ENCODE peak calls at places on chromosome 1, in five cellular contexts. X is WERI-Rb-1, Q is tibial artery, U is hepatocyte, R is SK-N-SH. L is an unnamed sample.

GRCh38 chr1:171699526-171699925 is 42.3 kb downstream of the VAMP4 start:
- DNase-seq in X (no peak), Q (no peak), U (no peak), R (no peak), L (no peak)

GRCh38 chr1:25642710-25643109 is 26.1 kb downstream of the MAN1C1 start:
- DNase-seq in X (no peak), Q (no peak), U (no peak), R (no peak), L (peak; percentile 56)

GRCh38 chr1:26109229-26110164 is 2.1 kb upstream of the PDIK1L start:
- DNase-seq in X (no peak), Q (peak; percentile 2), U (no peak), R (no peak), L (no peak)

GRCh38 chr1:205576011-205576410 is 55.8 kb downstream of the ELK4 start:
- DNase-seq in X (peak; percentile 16), Q (no peak), U (no peak), R (no peak), L (no peak)

GRCh38 chr1:54376085-54377039 is 29.8 kb downstream of the SSBP3 start:
- DNase-seq in X (peak; percentile 71), Q (no peak), U (peak; percentile 56), R (no peak), L (no peak)

GRCh38 chr1:19654386-19654785 is 10.3 kb downstream of the NBL1 start:
- DNase-seq in X (no peak), Q (no peak), U (no peak), R (no peak), L (peak; percentile 40)

GRCh38 chr1:30524840-30525617 is 198.4 kb downstream of the MATN1 start:
- DNase-seq in X (no peak), Q (peak; percentile 40), U (no peak), R (no peak), L (no peak)

GRCh38 chr1:41160498-41161110 is 81.5 kb downstream of the SCMH1 start:
- DNase-seq in X (no peak), Q (no peak), U (no peak), R (no peak), L (no peak)

GRCh38 chr1:199353906-199354305 is 673.6 kb upstream of the NR5A2 start:
- DNase-seq in X (no peak), Q (no peak), U (no peak), R (no peak), L (no peak)

GRCh38 chr1:34851431-34852105 is 8.0 kb downstream of the SMIM12 start:
- DNase-seq in X (no peak), Q (peak; percentile 96), U (no peak), R (no peak), L (no peak)

GRCh38 chr1:15011160-15011559 is 142.4 kb upstream of the TMEM51 start:
- DNase-seq in X (no peak), Q (no peak), U (no peak), R (no peak), L (no peak)

GRCh38 chr1:68120136-68120791 is 69.8 kb upstream of the DIRAS3 start:
- DNase-seq in X (peak; percentile 42), Q (no peak), U (peak; percentile 79), R (peak; percentile 56), L (peak; percentile 84)

GRCh38 chr1:164602480-164603093 is 43.6 kb downstream of the PBX1 start:
- DNase-seq in X (no peak), Q (peak; percentile 72), U (peak; percentile 66), R (no peak), L (peak; percentile 45)

GRCh38 chr1:111591946-111592345 is 27.6 kb upstream of the RAP1A start:
- DNase-seq in X (no peak), Q (no peak), U (no peak), R (no peak), L (no peak)

GRCh38 chr1:45615885-45616284 is 8.0 kb downstream of the CCDC17 start:
- DNase-seq in X (no peak), Q (no peak), U (no peak), R (no peak), L (no peak)

GRCh38 chr1:150015733-150016132 is 5.2 kb upstream of the OTUD7B start:
- DNase-seq in X (no peak), Q (peak; percentile 69), U (no peak), R (no peak), L (peak; percentile 31)

GRCh38 chr1:81617308-81618027 is 183.3 kb upstream of the ADGRL2 start:
- DNase-seq in X (no peak), Q (no peak), U (no peak), R (no peak), L (peak; percentile 75)

DNA sequence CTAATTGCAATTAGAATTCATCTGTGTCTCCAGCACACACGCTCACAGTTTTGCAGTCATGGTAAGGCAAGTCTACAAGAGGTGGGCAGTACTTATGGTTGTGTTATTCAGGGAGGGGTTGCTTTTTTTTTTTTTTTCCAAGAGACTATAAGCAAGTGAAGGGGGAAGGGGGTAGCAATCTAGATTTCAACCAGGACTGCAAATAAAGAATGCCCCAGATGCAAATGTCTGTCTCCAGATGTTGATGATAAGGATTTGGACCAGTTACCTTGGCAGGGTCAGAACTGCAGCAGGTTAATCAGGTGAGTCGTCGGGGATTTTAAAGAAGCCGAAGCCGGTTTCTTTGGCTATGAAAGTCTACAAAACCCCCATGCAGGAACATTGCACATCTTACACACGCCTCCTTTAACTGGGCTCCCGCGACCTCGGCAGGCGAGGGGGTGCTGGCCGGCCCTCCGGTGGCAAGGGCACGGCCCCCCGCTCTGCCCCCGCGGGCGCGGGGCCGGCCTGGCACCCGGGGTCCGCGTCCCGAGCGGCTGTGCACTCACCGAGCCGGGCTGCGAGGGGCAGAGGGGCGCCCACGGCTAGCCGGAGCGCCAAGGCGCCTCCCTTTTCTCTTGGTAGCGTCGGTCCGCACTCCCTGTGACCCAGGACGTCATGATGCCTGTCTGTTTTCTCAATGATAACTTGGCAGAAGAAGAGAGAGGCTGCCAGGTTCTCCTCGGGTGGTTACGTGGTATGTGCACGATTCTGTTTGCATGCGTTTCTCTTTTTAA is 366.2 kb upstream of the ESRRG start:
- DNase-seq in X (no peak), Q (no peak), U (peak; percentile 66), R (peak; percentile 82), L (peak; percentile 15)
- TF ChIP-seq CTCF in X (no peak), Q (no peak), U (no peak), R (no peak), L (no peak)

GRCh38 chr1:94093351-94093750 is 27.6 kb downstream of the ABCA4 start:
- DNase-seq in X (no peak), Q (no peak), U (no peak), R (no peak), L (no peak)

GRCh38 chr1:94093996-94094395 is 27.0 kb downstream of the ABCA4 start:
- DNase-seq in X (no peak), Q (no peak), U (no peak), R (no peak), L (peak; percentile 43)

GRCh38 chr1:94095112-94095637 is 25.8 kb downstream of the ABCA4 start:
- DNase-seq in X (no peak), Q (peak; percentile 90), U (peak; percentile 70), R (no peak), L (peak; percentile 89)

GRCh38 chr1:94095744-94096469 is 25.0 kb downstream of the ABCA4 start:
- DNase-seq in X (no peak), Q (peak; percentile 74), U (no peak), R (no peak), L (peak; percentile 70)

GRCh38 chr1:94094466-94095111 is 26.4 kb downstream of the ABCA4 start:
- DNase-seq in X (no peak), Q (peak; percentile 90), U (peak; percentile 47), R (no peak), L (peak; percentile 54)
- H3K4me3 ChIP-seq in X (no peak overlapping the region), Q (peak overlapping the region; percentile 8), U (no peak overlapping the region), R (no peak overlapping the region), L (no peak overlapping the region)

GRCh38 chr1:22216210-22216883 is 73.5 kb upstream of the WNT4 start:
- DNase-seq in X (no peak), Q (no peak), U (peak; percentile 56), R (no peak), L (no peak)
- TF ChIP-seq CTCF in X (no peak), Q (no peak), U (no peak), R (no peak), L (no peak)

GRCh38 chr1:230424440-230425251 is 1.5 kb downstream of the PGBD5 start:
- DNase-seq in X (no peak), Q (no peak), U (peak; percentile 31), R (peak; percentile 74), L (no peak)

GRCh38 chr1:230426246-230427101 is at the start of gene PGBD5:
- DNase-seq in X (peak; percentile 88), Q (peak; percentile 69), U (peak; percentile 91), R (peak; percentile 99), L (peak; percentile 34)

GRCh38 chr1:230427477-230427876 is 1.3 kb upstream of the PGBD5 start:
- DNase-seq in X (no peak), Q (no peak), U (no peak), R (no peak), L (no peak)

GRCh38 chr1:230423936-230424335 is 2.2 kb downstream of the PGBD5 start:
- DNase-seq in X (no peak), Q (no peak), U (no peak), R (no peak), L (no peak)

DNA sequence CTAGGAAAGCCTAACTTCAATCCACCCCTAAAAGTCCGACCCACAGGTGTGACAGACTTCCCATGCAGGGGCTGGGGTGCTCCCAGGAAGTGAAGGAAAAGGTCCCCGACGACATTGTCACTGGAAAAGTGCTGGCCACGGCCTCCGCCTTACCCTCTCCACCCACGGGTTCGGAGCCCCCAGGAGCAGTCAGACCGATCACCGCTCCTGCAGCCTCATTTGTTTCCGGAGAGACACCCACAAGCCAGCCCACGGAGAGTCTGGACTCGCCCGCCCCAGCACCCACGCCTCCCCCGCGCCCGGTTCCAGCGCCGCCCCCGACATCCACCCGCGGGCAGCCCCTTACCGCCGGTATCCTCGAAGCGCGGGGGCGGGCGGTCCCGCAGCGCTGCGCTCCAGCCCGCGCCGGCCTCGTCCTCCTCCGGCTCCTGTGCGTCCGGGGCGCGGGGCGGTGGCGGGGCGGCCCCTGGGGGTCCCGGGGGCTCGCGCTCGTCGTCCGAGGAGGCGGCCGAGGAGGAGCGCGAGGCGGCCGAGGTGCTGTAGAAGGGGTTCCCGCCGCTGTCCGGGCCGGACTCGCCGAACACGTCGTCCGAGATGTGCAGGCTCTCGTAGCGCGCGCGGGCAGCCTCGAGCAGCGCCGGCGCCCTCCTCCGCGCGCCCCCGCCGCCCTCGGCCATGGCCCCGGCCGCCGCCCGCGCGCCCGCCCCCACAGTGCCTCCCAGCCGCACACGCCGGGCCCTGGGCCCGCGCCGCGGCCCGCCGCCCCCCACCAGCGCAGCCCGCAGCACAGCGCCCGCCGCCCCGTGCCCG is 675 bp downstream of the PGBD5 start:
- DNase-seq in X (peak; percentile 37), Q (no peak), U (peak; percentile 34), R (peak; percentile 75), L (no peak)
- H3K4me3 ChIP-seq in X (peak overlapping the region; percentile 60), Q (peak overlapping the region; percentile 50), U (peak overlapping the region; percentile 23), R (peak overlapping the region; percentile 35), L (no peak overlapping the region)

GRCh38 chr1:236307437-236307836 is 25.7 kb upstream of the ERO1B start:
- DNase-seq in X (no peak), Q (no peak), U (no peak), R (no peak), L (no peak)
- TF ChIP-seq CTCF in X (no peak), Q (no peak), U (no peak), R (no peak), L (no peak)

L was measured in fibroblast of mammary gland.